ENCODE peak calls at places on chromosomes 3 and 15, in six cellular contexts. One of them, this sample, is unnamed.

GRCh38 chr3:107458871-107459270 is 63.9 kb upstream of the BBX start:
- DNase-seq in lung: no peak
- DNase-seq in cardiac muscle cell: peak; percentile 60
- DNase-seq in GM20000: no peak
- DNase-seq in osteocyte: no peak
- DNase-seq in upper lobe of left lung: no peak
- DNase-seq in this sample: no peak

GRCh38 chr3:133888739-133889340 is 6.8 kb downstream of the RAB6B start:
- DNase-seq in osteocyte: peak; percentile 64
- DNase-seq in GM20000: no peak
- DNase-seq in upper lobe of left lung: no peak
- DNase-seq in cardiac muscle cell: no peak
- DNase-seq in lung: peak; percentile 18
- DNase-seq in this sample: no peak

GRCh38 chr15:49620174-49620573 is 444 bp downstream of the FAM227B start:
- DNase-seq in upper lobe of left lung: no peak
- DNase-seq in cardiac muscle cell: peak; percentile 81
- DNase-seq in lung: no peak
- DNase-seq in osteocyte: no peak
- DNase-seq in GM20000: no peak
- DNase-seq in this sample: no peak

GRCh38 chr15:25846377-25846776 is 16.8 kb downstream of the ATP10A start:
- DNase-seq in osteocyte: no peak
- DNase-seq in upper lobe of left lung: no peak
- DNase-seq in cardiac muscle cell: no peak
- DNase-seq in lung: no peak
- DNase-seq in GM20000: no peak
- DNase-seq in this sample: peak; percentile 57

GRCh38 chr15:99502661-99503060 is 63.1 kb upstream of the MEF2A start:
- DNase-seq in upper lobe of left lung: no peak
- DNase-seq in cardiac muscle cell: no peak
- DNase-seq in osteocyte: no peak
- DNase-seq in lung: no peak
- DNase-seq in GM20000: no peak
- DNase-seq in this sample: no peak

GRCh38 chr3:32366638-32367368 is 24.9 kb upstream of the CMTM7 start:
- DNase-seq in lung: no peak
- DNase-seq in osteocyte: no peak
- DNase-seq in cardiac muscle cell: no peak
- DNase-seq in upper lobe of left lung: no peak
- DNase-seq in GM20000: peak; percentile 12
- DNase-seq in this sample: no peak

GRCh38 chr15:68791431-68792283 is 29.0 kb downstream of the ANP32A start:
- DNase-seq in osteocyte: no peak
- DNase-seq in upper lobe of left lung: no peak
- DNase-seq in cardiac muscle cell: no peak
- DNase-seq in GM20000: peak; percentile 76
- DNase-seq in lung: no peak
- DNase-seq in this sample: peak; percentile 65

GRCh38 chr3:42495393-42495792 is 7.0 kb upstream of the VIPR1 start:
- DNase-seq in upper lobe of left lung: no peak
- DNase-seq in osteocyte: no peak
- DNase-seq in GM20000: no peak
- DNase-seq in lung: no peak
- DNase-seq in cardiac muscle cell: no peak
- DNase-seq in this sample: peak; percentile 2

GRCh38 chr15:98123834-98124233 is 163.3 kb downstream of the ARRDC4 start:
- DNase-seq in upper lobe of left lung: no peak
- DNase-seq in osteocyte: no peak
- DNase-seq in lung: no peak
- DNase-seq in cardiac muscle cell: no peak
- DNase-seq in GM20000: no peak
- DNase-seq in this sample: no peak

GRCh38 chr15:67715166-67715565 is 110.1 kb upstream of the SKOR1 start:
- DNase-seq in osteocyte: no peak
- DNase-seq in upper lobe of left lung: no peak
- DNase-seq in GM20000: no peak
- DNase-seq in lung: no peak
- DNase-seq in cardiac muscle cell: no peak
- DNase-seq in this sample: no peak

GRCh38 chr15:99174567-99174966 is 69.7 kb downstream of the SYNM start:
- DNase-seq in osteocyte: peak; percentile 13
- DNase-seq in lung: no peak
- DNase-seq in GM20000: no peak
- DNase-seq in upper lobe of left lung: no peak
- DNase-seq in cardiac muscle cell: no peak
- DNase-seq in this sample: no peak

GRCh38 chr3:178634975-178635374 is 98.7 kb downstream of the KCNMB2 start:
- DNase-seq in cardiac muscle cell: no peak
- DNase-seq in lung: no peak
- DNase-seq in GM20000: no peak
- DNase-seq in upper lobe of left lung: no peak
- DNase-seq in osteocyte: no peak
- DNase-seq in this sample: no peak

GRCh38 chr3:62670351-62670750 is 204.9 kb downstream of the CADPS start:
- DNase-seq in GM20000: no peak
- DNase-seq in osteocyte: no peak
- DNase-seq in cardiac muscle cell: peak; percentile 2
- DNase-seq in upper lobe of left lung: no peak
- DNase-seq in lung: no peak
- DNase-seq in this sample: no peak

GRCh38 chr3:40191850-40192448 is 117.6 kb upstream of the EIF1B start:
- DNase-seq in GM20000: peak; percentile 66
- DNase-seq in cardiac muscle cell: peak; percentile 69
- DNase-seq in osteocyte: peak; percentile 86
- DNase-seq in lung: peak; percentile 64
- DNase-seq in upper lobe of left lung: no peak
- DNase-seq in this sample: peak; percentile 48

GRCh38 chr3:169668957-169669681 is 5.6 kb upstream of the MECOM start:
- DNase-seq in osteocyte: peak; percentile 89
- DNase-seq in lung: peak; percentile 81
- DNase-seq in upper lobe of left lung: peak; percentile 94
- DNase-seq in cardiac muscle cell: peak; percentile 82
- DNase-seq in GM20000: peak; percentile 80
- DNase-seq in this sample: no peak

GRCh38 chr3:187019542-187020072 is 89.3 kb downstream of the ST6GAL1 start:
- DNase-seq in cardiac muscle cell: no peak
- DNase-seq in lung: no peak
- DNase-seq in GM20000: no peak
- DNase-seq in upper lobe of left lung: no peak
- DNase-seq in osteocyte: peak; percentile 46
- DNase-seq in this sample: no peak
- TF ChIP-seq CTCF in cardiac muscle cell: no peak
- TF ChIP-seq CTCF in lung: no peak
- TF ChIP-seq CTCF in GM20000: no peak
- TF ChIP-seq CTCF in upper lobe of left lung: no peak
- TF ChIP-seq CTCF in osteocyte: peak; percentile 22
- TF ChIP-seq CTCF in this sample: no peak

DNA sequence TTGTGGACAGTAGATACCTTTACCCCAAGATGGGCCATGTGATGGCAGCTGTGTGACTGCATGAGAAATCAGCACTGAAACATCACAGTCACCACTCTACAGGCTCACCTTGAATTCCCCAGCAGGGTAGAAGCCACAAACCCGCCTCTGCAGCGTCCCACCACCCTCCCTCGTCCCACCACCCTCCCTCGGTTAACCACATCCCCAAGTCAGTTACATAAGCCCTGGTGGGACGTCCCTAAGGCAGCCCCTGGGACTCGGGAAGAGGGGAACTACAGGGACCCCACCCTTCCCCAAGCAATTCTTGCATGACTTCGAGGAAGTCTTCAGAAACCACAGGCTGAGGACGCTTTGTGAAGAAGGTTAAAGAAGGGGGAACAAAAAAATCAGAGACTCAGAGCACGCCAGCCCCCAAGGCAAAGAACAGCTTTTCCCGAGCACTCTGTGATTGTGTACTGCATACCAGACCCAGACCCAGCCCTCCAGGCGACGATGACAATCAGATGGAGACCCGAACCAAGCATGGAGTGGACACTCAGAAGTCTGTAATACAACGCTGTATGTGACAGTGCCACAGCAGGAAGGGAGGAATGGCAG is 60.5 kb downstream of the SH3BP5 start:
- DNase-seq in osteocyte: peak; percentile 54
- DNase-seq in GM20000: peak; percentile 67
- DNase-seq in lung: peak; percentile 60
- DNase-seq in cardiac muscle cell: no peak
- DNase-seq in upper lobe of left lung: no peak
- DNase-seq in this sample: peak; percentile 68
- TF ChIP-seq CTCF in osteocyte: no peak
- TF ChIP-seq CTCF in GM20000: no peak
- TF ChIP-seq CTCF in lung: no peak
- TF ChIP-seq CTCF in cardiac muscle cell: no peak
- TF ChIP-seq CTCF in upper lobe of left lung: no peak
- TF ChIP-seq CTCF in this sample: no peak

GRCh38 chr3:76028816-76029215 is 243.5 kb upstream of the ZNF717 start:
- DNase-seq in osteocyte: no peak
- DNase-seq in lung: no peak
- DNase-seq in upper lobe of left lung: no peak
- DNase-seq in GM20000: no peak
- DNase-seq in cardiac muscle cell: no peak
- DNase-seq in this sample: no peak

GRCh38 chr3:76025561-76025960 is 240.2 kb upstream of the ZNF717 start:
- DNase-seq in upper lobe of left lung: no peak
- DNase-seq in osteocyte: no peak
- DNase-seq in GM20000: no peak
- DNase-seq in lung: no peak
- DNase-seq in cardiac muscle cell: no peak
- DNase-seq in this sample: no peak

GRCh38 chr3:76021376-76021775 is 236.0 kb upstream of the ZNF717 start:
- DNase-seq in GM20000: no peak
- DNase-seq in upper lobe of left lung: no peak
- DNase-seq in lung: no peak
- DNase-seq in osteocyte: no peak
- DNase-seq in cardiac muscle cell: no peak
- DNase-seq in this sample: no peak

GRCh38 chr3:76026379-76026778 is 241.0 kb upstream of the ZNF717 start:
- DNase-seq in cardiac muscle cell: no peak
- DNase-seq in lung: no peak
- DNase-seq in GM20000: no peak
- DNase-seq in osteocyte: no peak
- DNase-seq in upper lobe of left lung: no peak
- DNase-seq in this sample: no peak

GRCh38 chr3:76024640-76025039 is 239.3 kb upstream of the ZNF717 start:
- DNase-seq in osteocyte: no peak
- DNase-seq in lung: no peak
- DNase-seq in GM20000: no peak
- DNase-seq in upper lobe of left lung: no peak
- DNase-seq in cardiac muscle cell: peak; percentile 6
- DNase-seq in this sample: no peak
- TF ChIP-seq CTCF in osteocyte: peak; percentile 67
- TF ChIP-seq CTCF in lung: no peak
- TF ChIP-seq CTCF in GM20000: no peak
- TF ChIP-seq CTCF in upper lobe of left lung: peak; percentile 16
- TF ChIP-seq CTCF in cardiac muscle cell: peak; percentile 18
- TF ChIP-seq CTCF in this sample: no peak

DNA sequence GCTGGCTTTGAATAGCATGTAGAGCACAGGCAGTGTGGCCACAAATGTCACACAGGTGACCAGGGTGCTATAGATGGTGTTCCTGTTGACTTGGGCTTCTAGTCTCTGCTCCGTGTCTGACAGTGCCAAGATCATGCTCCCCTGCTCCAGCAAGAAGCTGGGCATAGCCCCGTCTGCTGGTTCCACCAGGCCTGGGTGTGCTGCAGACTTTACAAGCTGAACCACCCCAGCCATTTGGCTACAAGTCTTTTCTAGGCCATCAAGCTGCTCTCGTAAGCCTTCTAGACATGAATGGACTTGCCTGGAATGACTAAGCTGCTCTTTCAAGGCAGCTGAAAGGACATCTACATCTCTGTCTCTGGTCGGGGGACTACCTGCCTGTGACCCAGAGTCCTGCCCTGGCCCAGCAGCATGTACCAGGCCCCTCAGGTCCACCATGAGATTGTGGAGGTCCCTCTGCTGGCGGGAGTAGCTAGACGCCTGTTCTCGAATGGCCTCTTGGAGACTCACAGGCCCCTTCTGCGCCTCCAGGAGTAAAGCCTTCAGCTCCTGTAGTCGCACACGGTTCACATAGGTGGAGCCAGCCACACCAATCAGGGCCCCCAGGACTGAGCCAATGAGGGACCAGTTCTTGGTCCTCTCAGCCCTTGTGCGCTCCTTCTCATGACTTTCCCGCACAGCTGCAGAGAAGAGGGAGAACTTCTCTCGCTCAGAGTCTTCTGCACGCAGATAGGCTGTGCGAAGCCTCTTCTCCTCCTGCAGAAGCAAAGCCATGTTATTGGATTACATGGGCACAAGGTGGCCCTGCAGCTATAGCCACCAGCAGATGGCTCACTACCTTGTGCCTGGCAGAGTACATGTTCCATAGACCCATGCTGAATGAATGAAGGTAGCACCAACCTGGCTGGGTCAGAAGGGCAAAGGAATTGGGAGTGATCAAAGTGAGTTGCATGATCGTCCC is 2.8 kb upstream of the PLXNB1 start:
- DNase-seq in GM20000: no peak
- DNase-seq in upper lobe of left lung: no peak
- DNase-seq in cardiac muscle cell: no peak
- DNase-seq in lung: no peak
- DNase-seq in osteocyte: peak; percentile 74
- DNase-seq in this sample: no peak
- TF ChIP-seq CTCF in GM20000: no peak
- TF ChIP-seq CTCF in upper lobe of left lung: no peak
- TF ChIP-seq CTCF in cardiac muscle cell: no peak
- TF ChIP-seq CTCF in lung: no peak
- TF ChIP-seq CTCF in osteocyte: peak; percentile 25
- TF ChIP-seq CTCF in this sample: no peak

GRCh38 chr15:34116620-34117019 is 14.7 kb downstream of the PGBD4 start:
- DNase-seq in upper lobe of left lung: no peak
- DNase-seq in lung: no peak
- DNase-seq in GM20000: no peak
- DNase-seq in cardiac muscle cell: no peak
- DNase-seq in osteocyte: no peak
- DNase-seq in this sample: no peak

GRCh38 chr15:34114739-34115138 is 12.9 kb downstream of the PGBD4 start:
- DNase-seq in lung: no peak
- DNase-seq in GM20000: no peak
- DNase-seq in cardiac muscle cell: no peak
- DNase-seq in osteocyte: no peak
- DNase-seq in upper lobe of left lung: no peak
- DNase-seq in this sample: no peak

GRCh38 chr15:34114215-34114614 is 12.3 kb downstream of the PGBD4 start:
- DNase-seq in osteocyte: no peak
- DNase-seq in cardiac muscle cell: no peak
- DNase-seq in lung: no peak
- DNase-seq in GM20000: no peak
- DNase-seq in upper lobe of left lung: no peak
- DNase-seq in this sample: no peak

GRCh38 chr15:34122771-34123183 is 20.9 kb downstream of the PGBD4 start:
- DNase-seq in cardiac muscle cell: peak; percentile 87
- DNase-seq in GM20000: peak; percentile 19
- DNase-seq in lung: no peak
- DNase-seq in upper lobe of left lung: no peak
- DNase-seq in osteocyte: no peak
- DNase-seq in this sample: no peak

GRCh38 chr15:34119291-34119690 is 17.4 kb downstream of the PGBD4 start:
- DNase-seq in upper lobe of left lung: no peak
- DNase-seq in osteocyte: no peak
- DNase-seq in GM20000: no peak
- DNase-seq in lung: no peak
- DNase-seq in cardiac muscle cell: peak; percentile 7
- DNase-seq in this sample: no peak
- TF ChIP-seq CTCF in upper lobe of left lung: no peak
- TF ChIP-seq CTCF in osteocyte: no peak
- TF ChIP-seq CTCF in GM20000: no peak
- TF ChIP-seq CTCF in lung: no peak
- TF ChIP-seq CTCF in cardiac muscle cell: no peak
- TF ChIP-seq CTCF in this sample: no peak

This sample was measured in natural killer cell.